ENCODE peak calls at places on chromosomes 13 and 19, in seven cellular contexts. R is fibroblast of mammary gland, T is adrenal gland, L is endothelial cell, S is kidney epithelial cell, Y is tibial nerve, O is GM20000. P is an unnamed sample.
A peak's percentile ranks its signal among the peaks of the same experiment; 100 is the strongest.

GRCh38 chr13:101155920-101156319 is 260.4 kb downstream of the NALCN start:
- DNase-seq in O (no peak), L (no peak), T (no peak), R (peak; percentile 16), S (no peak), Y (no peak), P (no peak)

GRCh38 chr13:35140831-35141230 is 198.8 kb downstream of the NBEA start:
- DNase-seq in O (no peak), R (peak; percentile 11), Y (no peak), L (no peak), S (no peak), T (no peak), P (no peak)

GRCh38 chr19:21308778-21309177 is 20.4 kb downstream of the ZNF708 start:
- DNase-seq in T (no peak), O (no peak), R (no peak), S (no peak), L (no peak), Y (no peak), P (no peak)

GRCh38 chr13:99086869-99087129 is 108.9 kb upstream of the DOCK9 start:
- DNase-seq in S (no peak), L (peak; percentile 60), R (peak; percentile 15), T (peak; percentile 17), O (no peak), Y (peak; percentile 9), P (no peak)

GRCh38 chr19:56476671-56477428 is at the start of gene ZNF667:
- DNase-seq in L (no peak), S (peak; percentile 55), R (peak; percentile 55), Y (no peak), O (no peak), T (peak; percentile 38), P (peak; percentile 72)

GRCh38 chr19:8922591-8922990 is 87.6 kb downstream of the MUC16 start:
- DNase-seq in T (no peak), O (no peak), S (no peak), L (no peak), R (no peak), Y (no peak), P (no peak)

GRCh38 chr13:96068729-96069128 is 15.5 kb upstream of the UGGT2 start:
- DNase-seq in Y (no peak), S (no peak), T (no peak), R (no peak), L (no peak), O (no peak), P (no peak)

GRCh38 chr13:97753942-97754670 is 199.4 kb upstream of the IPO5 start:
- DNase-seq in O (no peak), S (no peak), R (no peak), T (no peak), Y (no peak), L (no peak), P (no peak)

GRCh38 chr19:7596191-7596937 is 701 bp downstream of the CAMSAP3 start:
- DNase-seq in L (no peak), T (no peak), R (no peak), Y (no peak), S (no peak), O (peak; percentile 68), P (no peak)

GRCh38 chr13:70890289-70890688 is 782.0 kb upstream of the KLHL1 start:
- DNase-seq in Y (no peak), L (no peak), T (no peak), R (no peak), O (no peak), S (no peak), P (no peak)

GRCh38 chr13:113861433-113862030 is 2.3 kb downstream of the GAS6 start:
- DNase-seq in Y (no peak), O (no peak), L (no peak), T (no peak), S (no peak), R (no peak), P (peak; percentile 81)

GRCh38 chr13:48840366-48840765 is 135.3 kb upstream of the FNDC3A start:
- DNase-seq in R (no peak), O (no peak), Y (no peak), S (no peak), T (no peak), L (no peak), P (no peak)

GRCh38 chr13:107881362-107881761 is 334.0 kb downstream of the LIG4 start:
- DNase-seq in Y (no peak), L (no peak), T (no peak), O (no peak), S (no peak), R (no peak), P (no peak)

GRCh38 chr13:45737571-45738002 is 35.5 kb downstream of the CBY2 start:
- DNase-seq in L (no peak), R (no peak), Y (no peak), O (peak; percentile 24), T (no peak), S (no peak), P (no peak)

GRCh38 chr19:13160557-13160956 is 10.3 kb downstream of the IER2 start:
- DNase-seq in O (no peak), Y (no peak), R (peak; percentile 78), L (no peak), S (no peak), T (peak; percentile 70), P (peak; percentile 64)

GRCh38 chr13:68428292-68428691 is 1198.2 kb upstream of the PCDH9 start:
- DNase-seq in R (no peak), O (no peak), S (peak; percentile 2), Y (no peak), T (no peak), L (no peak), P (no peak)

GRCh38 chr19:32357720-32358119 is 12.3 kb downstream of the ZNF507 start:
- DNase-seq in L (no peak), R (peak; percentile 23), S (no peak), O (no peak), Y (no peak), T (no peak), P (no peak)
- TF ChIP-seq CTCF in L (peak; percentile 18), R (peak; percentile 36), S (no peak), O (no peak), Y (no peak), T (no peak), P (peak; percentile 61)

DNA sequence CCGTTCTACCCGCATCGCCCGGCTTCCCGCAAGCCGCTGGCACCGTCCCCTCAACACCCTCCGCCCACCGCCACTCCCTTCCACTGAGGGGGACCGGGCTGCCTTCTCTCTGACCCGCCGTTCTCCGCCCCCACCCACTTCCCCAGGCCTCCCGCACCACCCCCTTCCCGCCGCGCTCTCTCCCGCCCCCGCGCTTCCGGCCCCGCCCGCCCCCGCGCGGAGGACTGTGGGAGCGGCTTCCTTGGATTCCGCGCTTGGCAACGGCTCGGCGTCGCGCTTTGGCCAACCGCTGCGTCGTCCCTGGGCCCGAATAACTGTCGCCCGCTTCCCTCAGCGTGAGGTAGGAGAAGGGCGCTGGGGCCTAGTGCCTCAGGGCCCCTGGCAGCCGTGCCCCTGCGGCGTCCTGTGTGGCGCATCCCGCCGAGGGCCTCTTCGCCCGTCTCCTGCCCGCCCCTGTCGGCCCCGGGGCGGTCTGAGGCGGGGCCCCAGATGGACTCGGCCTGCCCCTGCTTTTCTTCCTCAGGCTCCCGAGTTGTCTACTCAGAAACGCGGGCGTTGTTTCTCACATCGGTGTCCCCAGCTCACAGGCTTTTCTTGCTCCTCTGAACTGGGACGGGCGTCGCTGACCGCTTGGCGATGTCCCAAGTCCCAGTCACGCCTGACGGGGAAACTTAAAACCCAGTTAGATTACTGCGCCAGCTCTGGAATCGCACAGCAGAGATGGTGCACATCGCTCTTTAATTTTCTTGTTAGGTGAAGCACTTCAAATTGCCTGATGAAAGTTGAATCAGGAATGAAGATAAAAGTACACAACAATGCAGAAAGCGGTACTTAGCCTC is at the start of gene IFT88:
- DNase-seq in L (peak; percentile 91), Y (peak; percentile 78), R (peak; percentile 85), T (peak; percentile 89), O (peak; percentile 92), S (peak; percentile 38), P (peak; percentile 87)
- TF ChIP-seq CTCF in L (no peak), Y (no peak), R (no peak), T (peak; percentile 17), O (no peak), S (no peak), P (peak; percentile 51)

DNA sequence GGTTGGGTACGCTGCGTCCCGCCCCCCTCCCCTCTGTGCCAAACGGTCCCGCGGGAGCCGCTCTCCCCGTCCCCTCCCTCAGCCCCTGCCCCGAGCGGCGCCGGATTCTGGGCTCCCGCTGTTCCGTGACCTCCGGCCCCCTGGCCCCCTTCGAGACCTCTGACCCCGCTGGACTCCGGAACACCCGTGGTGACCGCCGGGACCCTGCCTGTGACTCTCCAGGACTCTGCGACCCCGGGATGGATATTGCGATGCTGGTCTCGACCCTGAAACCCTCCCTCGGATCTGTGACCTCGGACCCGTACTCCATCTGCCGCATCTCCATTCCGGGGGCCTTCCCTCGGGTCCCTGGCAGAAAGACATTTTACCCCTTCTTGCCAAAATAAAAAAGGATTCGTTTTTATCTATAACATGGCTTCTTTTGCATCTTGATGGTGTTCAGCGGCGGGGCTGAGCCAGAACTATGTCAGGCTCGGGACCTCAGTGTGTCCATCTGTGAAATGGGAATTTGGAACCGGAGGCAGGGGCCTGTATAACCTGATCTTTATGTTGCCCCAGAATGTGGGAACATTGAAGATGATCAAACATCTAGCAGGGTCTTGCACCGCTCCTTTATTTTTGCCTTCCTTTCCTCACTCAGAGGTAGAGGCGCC is 654 bp upstream of the MEGF8 start:
- DNase-seq in S (no peak), L (no peak), Y (no peak), O (no peak), R (no peak), T (no peak), P (no peak)
- TF ChIP-seq CTCF in S (peak; percentile 90), L (peak; percentile 54), Y (no peak), O (no peak), R (peak; percentile 95), T (no peak), P (no peak)

GRCh38 chr13:109999659-110000533 is 213.5 kb upstream of the IRS2 start:
- DNase-seq in T (no peak), Y (no peak), S (no peak), R (no peak), O (no peak), L (no peak), P (no peak)

GRCh38 chr13:109996404-109996960 is 210.1 kb upstream of the IRS2 start:
- DNase-seq in S (no peak), L (no peak), T (no peak), R (no peak), Y (no peak), O (no peak), P (no peak)

GRCh38 chr13:110000534-110001345 is 214.4 kb upstream of the IRS2 start:
- DNase-seq in R (peak; percentile 25), T (no peak), L (no peak), Y (no peak), S (no peak), O (no peak), P (no peak)

GRCh38 chr13:109998030-109998429 is 211.6 kb upstream of the IRS2 start:
- DNase-seq in T (no peak), L (no peak), Y (no peak), O (no peak), S (no peak), R (no peak), P (no peak)

DNA sequence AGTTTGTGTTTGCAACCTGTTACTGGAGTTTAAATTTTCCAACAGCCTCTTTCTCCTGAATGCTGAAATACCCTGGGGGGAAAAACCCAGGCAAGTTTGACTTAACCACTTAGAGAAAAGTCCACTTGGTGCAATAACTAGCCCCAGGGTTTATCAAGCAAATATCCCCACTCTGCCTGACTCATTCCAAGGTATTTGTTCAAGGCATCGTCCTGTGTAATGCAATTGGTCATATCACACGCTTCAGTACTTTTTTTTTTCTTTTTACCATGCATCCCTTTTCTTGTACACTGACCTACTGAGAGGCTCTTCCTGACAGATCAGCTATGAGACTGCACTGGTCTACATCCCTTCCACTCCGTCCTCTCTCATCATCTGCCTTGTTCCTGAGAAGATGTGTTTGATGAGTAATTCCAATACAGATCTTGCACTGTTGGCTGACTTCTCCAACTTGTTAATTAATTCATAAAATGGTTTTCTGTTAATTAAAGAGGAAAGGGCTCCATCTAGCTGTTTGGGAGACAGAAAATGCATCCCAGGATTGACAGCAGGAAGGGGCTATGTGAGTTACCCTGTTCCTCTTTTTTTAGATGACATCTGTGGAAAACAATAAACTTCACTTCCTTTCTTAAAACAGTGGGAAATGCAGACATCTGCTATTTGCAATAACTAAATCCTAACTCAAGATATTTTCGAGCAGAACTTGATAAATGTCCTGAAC is 212.6 kb upstream of the IRS2 start:
- DNase-seq in S (peak; percentile 95), L (no peak), R (peak; percentile 79), O (no peak), T (no peak), Y (no peak), P (peak; percentile 97)
- TF ChIP-seq CTCF in S (no peak), L (no peak), R (no peak), O (no peak), T (no peak), Y (no peak), P (peak; percentile 31)

P was measured in HFFc6.